ENCODE peak calls at places on chromosome 9, in four cellular contexts. U, I, Y and B are unnamed samples. For H3K36me3, the result is how much of the 10 kb centered on the place peaks cover.

GRCh38 chr9:16848189-16848588 is 22.3 kb downstream of the BNC2 start:
- DNase-seq in Y (no peak), U (no peak), I (no peak), B (no peak)

GRCh38 chr9:125433461-125434001 is 171.9 kb downstream of the GAPVD1 start:
- DNase-seq in I (no peak), U (no peak), Y (no peak), B (no peak)

GRCh38 chr9:113973963-113974413 is 97.9 kb downstream of the ZNF618 start:
- DNase-seq in U (no peak), I (no peak), Y (no peak), B (no peak)

GRCh38 chr9:31103836-31104235 is 1280.6 kb upstream of the ACO1 start:
- DNase-seq in Y (no peak), U (no peak), I (no peak), B (no peak)

GRCh38 chr9:21996438-21996837 is 1.8 kb downstream of the CDKN2B-AS1 start:
- DNase-seq in Y (no peak), U (no peak), I (no peak), B (no peak)

GRCh38 chr9:93187574-93187973 is 3.6 kb downstream of the WNK2 start:
- DNase-seq in I (no peak), Y (no peak), U (no peak), B (no peak)

GRCh38 chr9:97220894-97221477 is 86.5 kb upstream of the CCDC180 start:
- DNase-seq in Y (peak), I (no peak), U (no peak), B (no peak)

GRCh38 chr9:83066771-83067170 is 3.8 kb upstream of the RASEF start:
- DNase-seq in U (no peak), Y (no peak), I (no peak), B (no peak)

GRCh38 chr9:137860361-137860760 is 17.2 kb upstream of the CACNA1B start:
- DNase-seq in Y (no peak), U (no peak), I (no peak), B (no peak)

GRCh38 chr9:3906437-3907213 is 380.8 kb upstream of the RFX3 start:
- DNase-seq in Y (no peak), I (no peak), U (no peak), B (no peak)

GRCh38 chr9:71490810-71491209 is 277.5 kb downstream of the CEMIP2 start:
- DNase-seq in I (no peak), U (peak), Y (no peak), B (no peak)

GRCh38 chr9:125649315-125649714 is 57.7 kb downstream of the MAPKAP1 start:
- DNase-seq in Y (no peak), U (no peak), I (no peak), B (no peak)

GRCh38 chr9:109556061-109556460 is 58.0 kb upstream of the PTPN3 start:
- DNase-seq in U (no peak), Y (no peak), I (no peak), B (peak)

GRCh38 chr9:20569525-20569924 is 52.8 kb downstream of the MLLT3 start:
- DNase-seq in Y (no peak), U (no peak), I (no peak), B (no peak)

GRCh38 chr9:125509476-125509875 is 197.5 kb downstream of the MAPKAP1 start:
- DNase-seq in I (no peak), U (no peak), Y (peak), B (no peak)

GRCh38 chr9:16207161-16207560 is 654.3 kb downstream of the CCDC171 start:
- DNase-seq in Y (no peak), U (no peak), I (no peak), B (no peak)

GRCh38 chr9:5563886-5564285 is 53.6 kb downstream of the PDCD1LG2 start:
- DNase-seq in U (no peak), Y (no peak), I (no peak), B (no peak)

GRCh38 chr9:68704804-68705635 is at the start of gene PIP5K1B:
- DNase-seq in Y (peak), U (peak), I (no peak), B (peak)

GRCh38 chr9:111038336-111039202 is at the start of gene LPAR1:
- DNase-seq in I (no peak), Y (peak), U (no peak), B (no peak)

GRCh38 chr9:29397148-29397547 is 1823.9 kb upstream of the C9orf72 start:
- DNase-seq in I (no peak), U (no peak), Y (no peak), B (no peak)

GRCh38 chr9:122053546-122053945 is 39.6 kb downstream of the TTLL11 start:
- DNase-seq in Y (no peak), I (no peak), U (no peak), B (no peak)

GRCh38 chr9:15272377-15272928 is 34.6 kb downstream of the TTC39B start:
- DNase-seq in I (no peak), Y (no peak), U (no peak), B (no peak)

GRCh38 chr9:6133346-6134063 is 82.1 kb upstream of the IL33 start:
- DNase-seq in Y (no peak), I (peak), U (no peak), B (no peak)

GRCh38 chr9:33463151-33463550 is 10.6 kb downstream of the NOL6 start:
- DNase-seq in U (no peak), I (no peak), Y (no peak), B (no peak)

GRCh38 chr9:125850231-125850630 is 103.1 kb downstream of the PBX3 start:
- DNase-seq in Y (no peak), I (no peak), U (no peak), B (no peak)

GRCh38 chr9:93023521-93023815 is 35.0 kb upstream of the SUSD3 start:
- DNase-seq in Y (no peak), I (no peak), U (no peak), B (no peak)

GRCh38 chr9:16147726-16148125 is 594.9 kb downstream of the CCDC171 start:
- DNase-seq in Y (no peak), U (no peak), I (no peak), B (no peak)

GRCh38 chr9:135335691-135336181 is 143.8 kb upstream of the PPP1R26 start:
- DNase-seq in Y (no peak), U (no peak), I (no peak), B (no peak)

GRCh38 chr9:14768561-14769234 is 46.2 kb upstream of the CER1 start:
- DNase-seq in Y (no peak), I (no peak), U (peak), B (peak)

GRCh38 chr9:97038909-97039781 is at the start of gene CTSV:
- DNase-seq in U (peak), Y (peak), I (peak), B (peak)

GRCh38 chr9:137955586-137955985 is 78.0 kb downstream of the CACNA1B start:
- DNase-seq in Y (no peak), U (no peak), I (no peak), B (no peak)

GRCh38 chr9:14423816-14424261 is 109.9 kb upstream of the NFIB start:
- DNase-seq in U (no peak), Y (no peak), I (no peak), B (peak)

DNA sequence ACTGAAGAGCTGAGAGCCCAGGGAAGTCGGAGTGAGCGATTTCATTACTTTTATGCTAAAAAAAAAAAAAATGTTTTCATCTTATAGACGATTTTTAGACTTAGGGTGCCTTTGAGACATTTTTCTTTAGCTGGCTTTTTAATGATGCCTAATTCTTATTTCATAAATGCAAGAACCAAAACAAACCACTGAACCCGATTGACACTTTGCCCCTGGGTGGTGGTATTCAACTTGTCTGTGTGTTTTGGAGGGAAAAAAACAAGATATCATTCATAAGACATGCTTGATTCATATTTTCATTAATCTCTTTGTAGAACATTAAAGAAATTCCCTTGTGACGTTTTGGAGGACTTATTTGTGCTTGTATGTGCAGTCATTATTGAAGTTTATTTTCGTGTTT is 2.4 kb downstream of the TLE4 start:
- DNase-seq in U (no peak), I (no peak), Y (no peak), B (no peak)
- TF ChIP-seq SUZ12 in U (no peak), I (no peak), Y (no peak), B (no peak)

GRCh38 chr9:120920495-120921178 is 6.0 kb downstream of the TRAF1 start:
- DNase-seq in U (no peak), Y (no peak), I (no peak), B (no peak)
- H3K36me3 ChIP-seq in U (under half), Y (under half), I (under half), B (under half)

DNA sequence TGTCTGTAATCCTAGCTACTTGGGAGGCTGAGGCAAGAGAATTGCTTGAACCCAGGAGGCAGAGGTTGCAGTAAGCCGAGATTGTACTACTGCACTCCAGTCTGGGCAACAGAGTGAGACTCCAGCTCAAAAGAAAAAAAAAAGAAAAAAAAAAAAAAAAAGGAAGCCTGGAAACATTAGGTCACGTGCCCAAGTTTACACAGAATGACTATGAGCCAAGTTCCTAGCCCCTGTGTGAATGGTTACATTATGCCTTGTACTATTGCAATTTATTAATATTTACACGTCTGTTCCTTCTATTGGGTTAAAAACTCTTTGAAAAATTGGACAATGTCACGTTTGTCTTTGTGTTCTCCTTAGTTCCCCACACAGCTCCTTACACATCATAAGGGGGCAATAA is 33.4 kb upstream of the SLC28A3 start:
- DNase-seq in U (no peak), I (no peak), Y (no peak), B (no peak)
- TF ChIP-seq SUZ12 in U (no peak), I (no peak), Y (no peak), B (no peak)

GRCh38 chr9:116147821-116148220 is 5.8 kb upstream of the PAPPA start:
- DNase-seq in I (no peak), Y (no peak), U (no peak), B (no peak)
- H3K36me3 ChIP-seq in I (under half), Y (under half), U (under half), B (under half)

DNA sequence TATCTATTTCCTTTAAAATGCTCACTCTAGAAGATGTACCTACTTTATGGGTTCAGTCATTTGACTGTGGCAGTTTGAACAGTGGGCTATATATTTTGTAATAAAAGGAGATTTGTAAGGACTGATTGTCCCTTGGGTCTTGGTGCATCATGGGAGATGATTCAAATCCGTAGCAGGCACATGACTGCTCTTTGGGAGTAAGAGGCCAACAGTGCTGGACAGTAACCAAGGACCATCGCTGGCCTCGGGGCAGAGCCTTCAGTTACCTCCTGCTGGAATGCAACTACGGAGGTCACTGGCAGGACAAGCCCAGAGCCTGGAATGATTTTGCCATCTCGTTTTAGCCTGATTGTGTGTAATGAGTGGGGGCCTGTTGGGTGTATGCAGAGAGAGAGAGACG is 7.0 kb upstream of the MAMDC2 start:
- DNase-seq in U (no peak), I (no peak), Y (no peak), B (no peak)
- TF ChIP-seq SUZ12 in U (no peak), I (no peak), Y (no peak), B (no peak)

GRCh38 chr9:101414839-101415238 is 16.2 kb downstream of the ZNF189 start:
- DNase-seq in I (no peak), U (no peak), Y (no peak), B (no peak)

GRCh38 chr9:101408374-101409078 is 9.9 kb downstream of the ZNF189 start:
- DNase-seq in Y (no peak), I (no peak), U (no peak), B (no peak)

GRCh38 chr9:101403886-101404285 is 5.2 kb downstream of the ZNF189 start:
- DNase-seq in Y (no peak), U (no peak), I (no peak), B (no peak)

GRCh38 chr9:101409079-101409477 is 10.4 kb downstream of the ZNF189 start:
- DNase-seq in U (no peak), I (no peak), Y (no peak), B (no peak)
- H3K36me3 ChIP-seq in U (half or more), I (under half), Y (half or more), B (half or more)

DNA sequence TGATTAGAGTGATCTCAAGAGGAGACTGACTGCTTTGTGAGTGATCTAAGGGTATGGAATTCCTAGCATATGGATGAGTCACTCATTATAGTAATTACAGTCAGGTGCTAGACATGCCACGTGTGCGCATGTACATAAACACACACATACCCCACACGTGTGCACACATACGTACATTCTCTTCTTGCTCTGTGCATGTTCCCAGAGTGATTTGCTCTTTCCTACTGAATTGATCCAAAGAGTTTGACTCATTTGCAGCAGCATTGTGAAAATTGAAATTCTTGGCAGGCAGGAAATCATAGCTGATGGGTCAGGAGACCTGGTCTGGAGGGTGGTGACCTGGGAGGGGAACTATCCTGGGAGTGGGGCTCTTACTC is 63.8 kb downstream of the ANGPTL2 start:
- DNase-seq in Y (no peak), U (no peak), I (no peak), B (no peak)
- TF ChIP-seq SUZ12 in Y (no peak), U (no peak), I (no peak), B (no peak)